ENCODE peak calls at places on chromosome 5, in nine cellular contexts. X, M, W, C, Z, G, A, T and K are unnamed samples.

GRCh38 chr5:69512740-69513260 is 20.2 kb downstream of the OCLN start:
- DNase-seq in X (peak), M (no peak), W (no peak), C (no peak), Z (no peak), G (no peak), A (no peak), T (no peak), K (no peak)

GRCh38 chr5:91468643-91469422 is 85.7 kb upstream of the ARRDC3 start:
- DNase-seq in X (no peak), M (no peak), W (no peak), C (no peak), Z (no peak), G (no peak), A (no peak), T (no peak), K (no peak)

GRCh38 chr5:175681045-175681974 is 23.4 kb downstream of the HRH2 start:
- DNase-seq in X (no peak), M (no peak), W (no peak), C (no peak), Z (no peak), G (no peak), A (no peak), T (no peak), K (no peak)

GRCh38 chr5:163565492-163565891 is 60.1 kb downstream of the MAT2B start:
- DNase-seq in X (no peak), M (no peak), W (no peak), C (no peak), Z (no peak), G (no peak), A (no peak), T (no peak), K (no peak)

GRCh38 chr5:62547929-62548678 is 30.5 kb upstream of the LRRC70 start:
- DNase-seq in X (peak), M (no peak), W (no peak), C (no peak), Z (no peak), G (no peak), A (no peak), T (no peak), K (no peak)

GRCh38 chr5:84696651-84697050 is 312.0 kb upstream of the EDIL3 start:
- DNase-seq in X (peak), M (no peak), W (no peak), C (no peak), Z (no peak), G (no peak), A (no peak), T (no peak), K (no peak)

GRCh38 chr5:164672931-164673694 is 1167.7 kb downstream of the MAT2B start:
- DNase-seq in X (peak), M (no peak), W (no peak), C (no peak), Z (peak), G (no peak), A (no peak), T (no peak), K (no peak)

GRCh38 chr5:159849437-159850191 is 66.7 kb upstream of the ADRA1B start:
- DNase-seq in X (peak), M (no peak), W (no peak), C (no peak), Z (no peak), G (no peak), A (no peak), T (no peak), K (no peak)

GRCh38 chr5:76273491-76273890 is 129.6 kb upstream of the IQGAP2 start:
- DNase-seq in X (no peak), M (no peak), W (peak), C (no peak), Z (no peak), G (no peak), A (no peak), T (no peak), K (no peak)

GRCh38 chr5:169029661-169030274 is 271.2 kb downstream of the SLIT3 start:
- DNase-seq in X (no peak), M (no peak), W (no peak), C (no peak), Z (no peak), G (no peak), A (no peak), T (no peak), K (no peak)

GRCh38 chr5:110785356-110785755 is 46.5 kb downstream of the SLC25A46 start:
- DNase-seq in X (peak), M (no peak), W (no peak), C (no peak), Z (no peak), G (no peak), A (no peak), T (no peak), K (no peak)

GRCh38 chr5:110784901-110785300 is 46.1 kb downstream of the SLC25A46 start:
- DNase-seq in X (peak), M (no peak), W (no peak), C (no peak), Z (no peak), G (no peak), A (no peak), T (no peak), K (no peak)

DNA sequence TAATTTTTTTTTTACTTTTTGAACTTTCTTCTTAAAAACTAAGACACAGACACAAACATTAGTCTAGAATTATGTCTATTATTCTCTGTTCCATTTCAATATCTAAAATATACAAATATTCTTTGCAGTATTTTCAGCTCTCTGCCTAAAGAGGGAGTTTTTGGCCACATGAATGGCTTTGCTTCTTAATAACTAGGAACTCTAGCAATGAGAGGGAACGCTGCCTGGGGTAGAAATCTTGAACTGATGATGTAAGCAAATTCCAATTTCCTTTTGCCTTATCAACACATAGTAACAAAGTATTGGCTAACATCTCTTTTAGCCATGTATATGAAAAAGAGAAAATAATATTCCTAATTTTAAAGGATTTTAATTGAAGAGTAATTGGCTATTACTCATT is 51.9 kb downstream of the SLC25A46 start:
- DNase-seq in X (peak), M (no peak), W (no peak), C (no peak), Z (peak), G (no peak), A (no peak), T (no peak), K (no peak)
- TF ChIP-seq CTCF in X (peak), M (no peak), W (peak), C (peak), Z (no peak), G (no peak), A (peak), T (no peak), K (no peak)

DNA sequence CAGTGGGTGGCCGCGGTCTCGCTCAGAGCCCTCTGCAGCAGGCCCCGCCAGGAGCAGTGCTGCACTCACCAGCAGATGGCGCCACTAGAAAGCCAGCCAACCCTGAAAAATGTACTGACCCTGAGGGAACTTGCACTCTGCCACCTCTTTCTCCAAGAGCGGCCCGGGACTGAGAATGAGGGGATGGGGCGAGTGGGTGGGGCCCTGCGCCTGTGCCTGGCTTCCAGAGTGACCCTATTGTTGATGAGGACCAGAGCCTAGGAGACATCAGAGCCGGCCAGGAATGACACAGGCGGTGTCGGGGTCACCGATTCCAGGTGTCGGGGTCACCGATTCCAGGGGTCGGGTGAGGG is 2.9 kb upstream of the IL17B start:
- DNase-seq in X (peak), M (peak), W (peak), C (peak), Z (peak), G (no peak), A (peak), T (peak), K (peak)
- H3K4me3 ChIP-seq in X (no peak), M (no peak), W (no peak), C (no peak), Z (no peak), G (no peak), A (no peak), T (peak), K (no peak)

GRCh38 chr5:36744041-36744677 is 132.4 kb upstream of the NIPBL start:
- DNase-seq in X (no peak), M (no peak), W (no peak), C (peak), Z (no peak), G (no peak), A (no peak), T (no peak), K (no peak)
- H3K27ac ChIP-seq in X (no peak), M (no peak), W (peak), C (peak), Z (no peak), G (peak), A (peak), T (peak), K (no peak)

GRCh38 chr5:83498585-83498984 is 27.0 kb downstream of the VCAN start:
- DNase-seq in X (no peak), M (no peak), W (no peak), C (no peak), Z (no peak), G (no peak), A (no peak), T (no peak), K (no peak)
- TF ChIP-seq CTCF in X (no peak), M (no peak), W (no peak), C (no peak), Z (no peak), G (no peak), A (no peak), T (no peak), K (no peak)

GRCh38 chr5:100827481-100827889 is 75.6 kb downstream of the ST8SIA4 start:
- DNase-seq in X (no peak), M (no peak), W (no peak), C (no peak), Z (peak), G (no peak), A (no peak), T (no peak), K (no peak)
- H3K4me3 ChIP-seq in X (no peak), M (no peak), W (no peak), C (no peak), Z (no peak), G (no peak), A (no peak), T (no peak), K (no peak)

GRCh38 chr5:1479581-1480188 is 34.4 kb upstream of the SLC6A3 start:
- DNase-seq in X (peak), M (peak), W (no peak), C (no peak), Z (peak), G (no peak), A (peak), T (no peak), K (no peak)
- H3K27ac ChIP-seq in X (no peak), M (no peak), W (peak), C (no peak), Z (peak), G (no peak), A (peak), T (no peak), K (peak)

GRCh38 chr5:114790403-114790792 is 379.3 kb downstream of the TRIM36 start:
- DNase-seq in X (no peak), M (no peak), W (no peak), C (no peak), Z (no peak), G (no peak), A (no peak), T (no peak), K (no peak)

GRCh38 chr5:114789773-114790402 is 379.8 kb downstream of the TRIM36 start:
- DNase-seq in X (no peak), M (no peak), W (no peak), C (no peak), Z (peak), G (no peak), A (no peak), T (no peak), K (no peak)
- TF ChIP-seq CTCF in X (peak), M (no peak), W (peak), C (peak), Z (peak), G (peak), A (peak), T (no peak), K (peak)

GRCh38 chr5:176810084-176810597 is at the start of gene UNC5A:
- DNase-seq in X (peak), M (peak), W (peak), C (no peak), Z (peak), G (no peak), A (no peak), T (peak), K (no peak)
- H3K4me3 ChIP-seq in X (no peak), M (peak), W (peak), C (peak), Z (peak), G (peak), A (peak), T (peak), K (peak)